ENCODE peak calls at places on chromosomes 6 and 20, in eight cellular contexts. C is HepG2, D is astrocyte of the cerebellum, E is dorsolateral prefrontal cortex, K is Panc1, N is RWPE1, Z is cardiac muscle cell, F is progenitor cell of endocrine pancreas. Y is an unnamed sample.

GRCh38 chr6:82363368-82364086 is at the start of gene TPBG:
- DNase-seq in E (peak), N (peak), C (peak), F (peak), D (peak), K (peak), Z (peak), Y (peak)

GRCh38 chr6:34301408-34301807 is 52.6 kb upstream of the SMIM29 start:
- DNase-seq in K (no peak), N (no peak), D (peak), F (no peak), E (no peak), Z (peak), C (no peak), Y (no peak)

GRCh38 chr6:1426416-1426815 is 37.0 kb downstream of the FOXF2 start:
- DNase-seq in C (no peak), N (no peak), Z (no peak), K (no peak), F (no peak), D (no peak), E (no peak), Y (no peak)

GRCh38 chr20:59774204-59774641 is 159.2 kb downstream of the SYCP2 start:
- DNase-seq in D (no peak), K (no peak), Z (no peak), N (no peak), C (no peak), F (no peak), E (no peak), Y (peak)

GRCh38 chr20:33812673-33813462 is 1.7 kb downstream of the CHMP4B start:
- DNase-seq in K (no peak), E (no peak), F (no peak), Z (no peak), C (peak), D (no peak), N (peak), Y (no peak)

GRCh38 chr6:145209312-145209711 is 526.0 kb downstream of the EPM2A start:
- DNase-seq in D (no peak), N (no peak), Z (no peak), E (no peak), F (no peak), C (no peak), K (no peak), Y (no peak)

GRCh38 chr6:47680724-47681123 is 17.7 kb upstream of the ADGRF4 start:
- DNase-seq in K (no peak), C (no peak), E (no peak), D (no peak), N (no peak), Z (no peak), F (no peak), Y (no peak)

GRCh38 chr20:34824026-34824860 is 1.2 kb downstream of the NCOA6 start:
- DNase-seq in K (peak), F (peak), Z (peak), N (peak), C (peak), E (peak), D (no peak), Y (no peak)

GRCh38 chr20:8913452-8913851 is 155.4 kb upstream of the PLCB4 start:
- DNase-seq in Z (no peak), C (no peak), K (no peak), F (no peak), N (no peak), D (no peak), E (no peak), Y (no peak)

DNA sequence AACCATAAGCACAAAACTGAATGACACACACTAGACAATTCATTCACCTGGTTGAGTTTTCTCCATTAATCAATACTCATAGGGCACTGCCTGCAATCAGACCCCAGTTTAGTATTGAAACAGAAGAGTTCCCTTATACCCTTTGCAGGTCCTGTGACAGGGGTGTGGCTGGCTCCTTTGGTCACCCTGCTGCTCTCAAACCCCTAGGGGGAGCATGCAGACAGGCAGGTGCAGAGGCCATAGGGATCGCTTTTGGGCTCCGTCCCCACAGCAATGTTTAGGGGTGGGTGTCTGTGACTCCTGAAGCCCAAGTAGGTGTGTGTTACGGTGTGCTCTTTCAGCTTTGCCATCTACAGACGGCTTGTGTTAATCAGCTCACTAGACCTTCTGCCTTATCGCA is 210.4 kb downstream of the CENPW start:
- DNase-seq in E (no peak), D (no peak), K (no peak), N (no peak), C (peak), F (no peak), Z (no peak), Y (no peak)
- TF ChIP-seq CTCF in E (no peak), D (no peak), K (peak), N (no peak), C (peak), F (peak), Z (no peak), Y (no peak)

GRCh38 chr6:28767133-28767532 is 156.7 kb downstream of the TRIM27 start:
- DNase-seq in Z (no peak), K (no peak), F (no peak), D (no peak), E (no peak), C (no peak), N (no peak), Y (no peak)
- TF ChIP-seq CTCF in Z (no peak), K (no peak), F (no peak), D (no peak), E (no peak), C (no peak), N (no peak), Y (no peak)

DNA sequence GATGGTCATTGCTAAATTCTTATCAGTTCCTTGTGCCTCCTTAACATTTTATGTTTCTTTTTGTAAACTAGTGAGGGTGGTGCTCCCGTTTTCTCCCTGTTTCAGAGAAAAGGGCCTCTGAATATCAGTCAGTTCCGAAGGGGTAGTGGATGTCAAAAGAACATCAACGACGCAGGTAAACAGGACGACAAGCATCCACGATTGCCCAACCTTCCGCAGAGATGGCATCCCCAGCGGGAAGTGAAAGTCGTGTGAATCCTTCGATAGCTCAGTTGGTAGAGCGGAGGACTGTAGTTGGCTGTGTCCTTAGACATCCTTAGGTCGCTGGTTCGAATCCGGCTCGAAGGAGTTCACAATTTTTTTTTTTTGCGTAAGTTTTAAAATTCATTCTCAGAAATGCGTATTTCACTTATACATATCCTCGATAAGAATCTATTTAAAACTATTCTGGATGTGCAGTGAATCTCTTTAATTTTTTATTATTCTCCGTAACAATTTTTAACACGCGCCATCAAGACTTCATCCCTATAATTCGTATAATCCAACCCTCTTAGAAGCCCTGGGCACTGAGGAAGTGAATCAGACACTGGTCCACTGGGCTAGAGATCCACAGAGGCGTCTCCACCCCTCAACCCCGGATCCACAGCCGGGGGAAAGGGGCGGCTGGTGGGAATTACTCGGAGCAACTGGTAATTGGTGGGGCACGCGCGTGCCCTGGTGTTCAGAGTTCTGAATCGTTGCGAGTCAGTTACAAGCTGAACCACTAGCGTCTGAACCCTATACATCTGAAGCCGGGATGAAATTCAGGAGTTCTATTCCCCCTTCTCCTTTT is 27.9 kb upstream of the ABT1 start:
- DNase-seq in E (peak), D (peak), K (peak), C (peak), Z (peak), N (peak), F (peak), Y (peak)
- TF ChIP-seq CTCF in E (no peak), D (peak), K (peak), C (peak), Z (peak), N (peak), F (no peak), Y (peak)

GRCh38 chr6:13278184-13278583 is 50.2 kb downstream of the TBC1D7 start:
- DNase-seq in D (no peak), C (no peak), F (no peak), N (no peak), Z (no peak), E (no peak), K (no peak), Y (no peak)
- TF ChIP-seq CTCF in D (no peak), C (peak), F (peak), N (no peak), Z (peak), E (no peak), K (peak), Y (no peak)

GRCh38 chr6:64985726-64986125 is 721.3 kb downstream of the EYS start:
- DNase-seq in F (no peak), E (no peak), D (no peak), N (no peak), K (no peak), Z (no peak), C (no peak), Y (no peak)
- TF ChIP-seq CTCF in F (no peak), E (no peak), D (no peak), N (no peak), K (no peak), Z (no peak), C (no peak), Y (no peak)

DNA sequence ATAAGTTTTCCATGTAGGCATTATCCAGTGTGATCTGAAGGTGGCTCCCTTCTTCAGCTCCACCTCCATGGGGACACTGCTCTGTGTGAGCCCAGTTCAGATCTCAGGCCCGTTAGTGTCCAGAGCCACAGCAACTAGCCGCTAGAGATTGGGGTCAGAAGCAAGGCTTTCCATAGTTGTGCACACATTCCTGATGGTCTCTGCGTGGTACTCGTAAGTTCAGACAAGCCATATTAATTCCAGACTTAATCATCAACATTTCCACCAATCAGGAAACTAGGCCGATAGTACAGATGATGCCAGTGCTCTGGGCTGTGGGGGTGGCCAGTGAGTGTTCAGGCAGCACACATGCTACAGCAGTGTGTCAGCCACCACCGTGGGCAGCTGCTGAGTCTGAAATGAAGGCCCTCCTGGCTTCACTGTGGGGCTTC is 17.5 kb upstream of the SYNCRIP start:
- DNase-seq in E (peak), D (peak), K (no peak), N (peak), F (no peak), Z (peak), C (peak), Y (no peak)
- TF ChIP-seq CTCF in E (no peak), D (peak), K (no peak), N (no peak), F (no peak), Z (no peak), C (peak), Y (peak)

DNA sequence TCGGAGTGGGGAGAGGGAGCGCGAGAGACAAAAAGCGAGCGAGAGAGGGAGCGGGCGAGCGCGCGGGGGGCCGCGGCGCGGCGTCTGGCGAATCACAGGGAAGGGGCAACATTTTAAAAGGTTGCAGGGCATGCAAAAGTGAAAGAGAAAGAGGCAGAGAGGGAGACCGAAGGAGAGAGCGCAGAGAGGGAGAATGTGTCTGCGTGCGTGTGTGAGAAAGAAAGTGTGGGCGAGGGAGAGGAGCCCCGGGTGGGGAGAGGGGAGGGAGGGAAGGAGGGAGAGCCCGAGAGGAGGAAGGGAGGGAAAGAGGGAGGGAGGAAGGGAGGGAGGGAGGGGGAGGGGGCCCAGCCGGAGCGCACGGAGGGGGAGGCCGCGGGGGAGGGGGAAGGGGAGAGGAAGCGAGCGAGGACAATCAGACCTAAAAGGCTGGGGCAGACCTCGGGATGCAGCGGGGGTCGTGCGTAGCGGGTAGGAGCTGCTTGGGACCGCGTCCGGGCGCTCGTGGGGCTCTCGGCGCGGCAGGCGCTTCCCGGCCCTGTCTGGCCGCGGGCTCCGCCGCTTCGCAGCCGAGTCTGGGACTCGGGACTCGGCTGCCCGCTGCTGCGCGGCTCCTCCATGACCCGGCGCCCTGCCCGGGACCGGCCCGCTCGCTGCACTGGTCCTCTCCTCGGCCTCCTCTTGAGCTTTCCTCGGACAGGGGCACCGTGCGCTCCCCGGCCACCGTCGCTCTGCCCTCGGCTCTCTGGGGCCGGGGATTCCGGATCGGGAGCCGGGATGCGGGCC is 2.5 kb downstream of the TFAP2A start:
- DNase-seq in N (peak), D (peak), Z (peak), E (peak), C (no peak), F (no peak), K (no peak), Y (peak)
- TF ChIP-seq CTCF in N (no peak), D (no peak), Z (no peak), E (no peak), C (no peak), F (no peak), K (no peak), Y (no peak)

Y was measured in osteocyte.